ENCODE peak calls at places on chromosome 6, in seven cellular contexts. K, G, V, E, P, H and X are unnamed samples.

GRCh38 chr6:145015739-145016558 is 719.4 kb downstream of the EPM2A start:
- DNase-seq in K (no peak), G (peak), V (peak), E (peak), P (peak), H (no peak), X (peak)

GRCh38 chr6:57317060-57317943 is at the start of gene PRIM2:
- DNase-seq in K (peak), G (peak), V (peak), E (peak), P (peak), H (peak), X (peak)

GRCh38 chr6:158002951-158003853 is 21.5 kb downstream of the SYNJ2 start:
- DNase-seq in K (peak), G (no peak), V (peak), E (peak), P (peak), H (no peak), X (peak)

GRCh38 chr6:140061422-140062041 is 687.1 kb upstream of the CITED2 start:
- DNase-seq in K (no peak), G (no peak), V (no peak), E (no peak), P (no peak), H (no peak), X (peak)

GRCh38 chr6:4910060-4910746 is 93.6 kb downstream of the RPP40 start:
- DNase-seq in K (no peak), G (no peak), V (no peak), E (no peak), P (no peak), H (no peak), X (no peak)

GRCh38 chr6:20936949-20937348 is 402.7 kb downstream of the CDKAL1 start:
- DNase-seq in K (no peak), G (no peak), V (no peak), E (no peak), P (no peak), H (no peak), X (no peak)

GRCh38 chr6:131430531-131430930 is 142.5 kb upstream of the ARG1 start:
- DNase-seq in K (no peak), G (no peak), V (no peak), E (no peak), P (no peak), H (no peak), X (no peak)

GRCh38 chr6:91337967-91338366 is 751.1 kb upstream of the MAP3K7 start:
- DNase-seq in K (no peak), G (no peak), V (no peak), E (no peak), P (no peak), H (no peak), X (no peak)

GRCh38 chr6:154157082-154157481 is 118.0 kb downstream of the OPRM1 start:
- DNase-seq in K (no peak), G (no peak), V (peak), E (no peak), P (no peak), H (no peak), X (no peak)

GRCh38 chr6:100001915-100002388 is 7.9 kb upstream of the MCHR2 start:
- DNase-seq in K (peak), G (peak), V (peak), E (peak), P (peak), H (peak), X (peak)

GRCh38 chr6:14711056-14711703 is 534.7 kb upstream of the JARID2 start:
- DNase-seq in K (no peak), G (peak), V (peak), E (peak), P (peak), H (no peak), X (peak)

GRCh38 chr6:3356824-3357420 is 98.2 kb downstream of the PSMG4 start:
- DNase-seq in K (no peak), G (peak), V (no peak), E (no peak), P (peak), H (no peak), X (peak)

GRCh38 chr6:54579011-54579410 is 267.6 kb upstream of the FAM83B start:
- DNase-seq in K (no peak), G (no peak), V (no peak), E (no peak), P (no peak), H (no peak), X (no peak)

GRCh38 chr6:169893624-169894023 is 142.2 kb downstream of the ERMARD start:
- DNase-seq in K (no peak), G (no peak), V (no peak), E (no peak), P (no peak), H (no peak), X (no peak)

GRCh38 chr6:162493917-162494316 is 233.6 kb downstream of the PRKN start:
- DNase-seq in K (no peak), G (no peak), V (no peak), E (no peak), P (no peak), H (no peak), X (no peak)

GRCh38 chr6:51738614-51739013 is 348.8 kb downstream of the PKHD1 start:
- DNase-seq in K (no peak), G (no peak), V (no peak), E (no peak), P (no peak), H (no peak), X (no peak)

GRCh38 chr6:166683477-166683876 is 56.4 kb upstream of the RPS6KA2 start:
- DNase-seq in K (no peak), G (no peak), V (no peak), E (peak), P (peak), H (no peak), X (no peak)